ENCODE peak calls at places on chromosomes 2 and 18, in nine cellular contexts. H, U, A, M, Y, D, C, K and F are unnamed samples.

GRCh38 chr2:9539530-9539929 is 16.1 kb downstream of the ADAM17 start:
- DNase-seq in A (no peak), C (no peak), U (peak), Y (no peak), K (peak), H (no peak), M (no peak), D (no peak), F (peak)

GRCh38 chr18:31255953-31256352 is 62.0 kb upstream of the DSG1 start:
- DNase-seq in U (no peak), Y (no peak), D (no peak), K (no peak), A (no peak), M (no peak), C (no peak), H (no peak), F (no peak)

GRCh38 chr2:180979086-180979934 is 1.1 kb upstream of the UBE2E3 start:
- DNase-seq in Y (peak), M (no peak), D (no peak), K (peak), U (peak), C (no peak), A (no peak), H (no peak), F (peak)

GRCh38 chr2:95076705-95077520 is 44.7 kb downstream of the MRPS5 start:
- DNase-seq in U (peak), H (peak), M (peak), K (peak), A (peak), C (peak), D (peak), Y (peak), F (peak)

GRCh38 chr18:8212893-8213805 is 396.1 kb upstream of the RAB12 start:
- DNase-seq in H (no peak), D (no peak), M (no peak), A (no peak), U (peak), K (peak), Y (peak), C (no peak), F (peak)

GRCh38 chr2:40680547-40680946 is 228.7 kb upstream of the SLC8A1 start:
- DNase-seq in C (no peak), H (no peak), U (peak), K (no peak), Y (no peak), D (no peak), M (no peak), A (no peak), F (peak)

GRCh38 chr18:12554796-12555388 is 103.0 kb downstream of the SPIRE1 start:
- DNase-seq in C (no peak), A (no peak), M (no peak), D (no peak), H (no peak), Y (no peak), U (no peak), K (no peak), F (no peak)

GRCh38 chr2:53593891-53594585 is 173.6 kb upstream of the CHAC2 start:
- DNase-seq in M (no peak), C (no peak), D (no peak), A (no peak), Y (peak), U (peak), H (no peak), K (peak), F (peak)

GRCh38 chr2:237885931-237886701 is 26.7 kb downstream of the RAMP1 start:
- DNase-seq in A (no peak), K (peak), M (peak), Y (no peak), C (no peak), H (no peak), D (no peak), U (peak), F (peak)

GRCh38 chr2:238644095-238645081 is 203.5 kb upstream of the TWIST2 start:
- DNase-seq in K (peak), M (no peak), A (peak), H (no peak), Y (peak), C (peak), D (no peak), U (peak), F (peak)

GRCh38 chr2:210188755-210189154 is 17.5 kb upstream of the KANSL1L start:
- DNase-seq in Y (no peak), K (no peak), H (no peak), C (no peak), M (no peak), A (no peak), D (no peak), U (no peak), F (no peak)

GRCh38 chr2:126788652-126789051 is 110.0 kb upstream of the TEX51 start:
- DNase-seq in D (no peak), K (no peak), U (no peak), A (no peak), H (no peak), M (no peak), C (no peak), Y (no peak), F (no peak)